ENCODE peak calls at places on chromosomes 3 and 15, in four cellular contexts. L is uterus, I is tibial nerve, T is IMR-90. N is an unnamed sample.
A peak's percentile ranks its signal among the peaks of the same experiment; 100 is the strongest.

GRCh38 chr3:184816654-184817053 is 4.7 kb downstream of the VPS8 start:
- DNase-seq in T (peak; percentile 55), L (no peak), I (no peak), N (no peak)

GRCh38 chr3:37905987-37906674 is 44.5 kb downstream of the CTDSPL start:
- DNase-seq in L (no peak), I (no peak), T (peak; percentile 65), N (no peak)

GRCh38 chr15:90060797-90061196 is 41.5 kb downstream of the IDH2 start:
- DNase-seq in L (no peak), I (no peak), T (no peak), N (no peak)

GRCh38 chr15:84924074-84924700 is 39.7 kb downstream of the SLC28A1 start:
- DNase-seq in L (no peak), I (no peak), T (no peak), N (no peak)

GRCh38 chr3:99413504-99413903 is 224.9 kb upstream of the COL8A1 start:
- DNase-seq in L (no peak), T (peak; percentile 76), I (no peak), N (no peak)

GRCh38 chr3:39209329-39209970 is 17.1 kb upstream of the XIRP1 start:
- DNase-seq in L (no peak), I (no peak), T (no peak), N (no peak)

GRCh38 chr3:180278583-180279188 is 241.9 kb upstream of the PEX5L start:
- DNase-seq in L (no peak), T (no peak), I (no peak), N (no peak)

GRCh38 chr3:60609446-60609845 is 641.8 kb downstream of the FHIT start:
- DNase-seq in T (no peak), L (no peak), I (no peak), N (no peak)

GRCh38 chr3:124033360-124034015 is 41.6 kb upstream of the ROPN1 start:
- DNase-seq in I (no peak), L (peak; percentile 35), T (no peak), N (no peak)

GRCh38 chr15:73940061-73940981 is 14.1 kb downstream of the LOXL1 start:
- DNase-seq in T (no peak), L (no peak), I (no peak), N (no peak)

GRCh38 chr3:113783463-113783862 is 36.6 kb downstream of the ATP6V1A start:
- DNase-seq in T (peak; percentile 98), I (no peak), L (no peak), N (no peak)

GRCh38 chr3:98824256-98824655 is 61.1 kb downstream of the ST3GAL6 start:
- DNase-seq in T (no peak), L (no peak), I (no peak), N (no peak)

GRCh38 chr3:48411041-48411588 is 18.8 kb downstream of the PLXNB1 start:
- DNase-seq in I (no peak), T (no peak), L (peak; percentile 8), N (no peak)

GRCh38 chr3:194089357-194090177 is 46.4 kb upstream of the HES1 start:
- DNase-seq in T (peak; percentile 97), I (peak; percentile 42), L (peak; percentile 88), N (peak; percentile 55)

GRCh38 chr3:81451611-81452010 is 309.8 kb downstream of the GBE1 start:
- DNase-seq in L (no peak), I (no peak), T (no peak), N (no peak)

GRCh38 chr3:13189639-13190375 is 116.6 kb upstream of the IQSEC1 start:
- DNase-seq in T (peak; percentile 36), I (no peak), L (no peak), N (no peak)

GRCh38 chr15:93250905-93251304 is 161.9 kb upstream of the RGMA start:
- DNase-seq in L (peak; percentile 31), T (no peak), I (no peak), N (no peak)

GRCh38 chr3:50890688-50891344 is 216.1 kb downstream of the DOCK3 start:
- DNase-seq in I (no peak), T (no peak), L (no peak), N (no peak)

GRCh38 chr15:61556037-61556648 is 327.0 kb upstream of the RORA start:
- DNase-seq in I (no peak), L (no peak), T (peak; percentile 3), N (no peak)

GRCh38 chr3:59300727-59301134 is 250.9 kb upstream of the CFAP20DC start:
- DNase-seq in T (peak; percentile 16), I (no peak), L (no peak), N (no peak)

GRCh38 chr3:144968951-144969350 is 997.3 kb downstream of the DIPK2A start:
- DNase-seq in T (no peak), I (no peak), L (no peak), N (no peak)

GRCh38 chr3:4587061-4587837 is 94.1 kb downstream of the ITPR1 start:
- DNase-seq in I (no peak), T (no peak), L (no peak), N (no peak)

GRCh38 chr15:45347033-45347432 is 31.3 kb downstream of the GATM start:
- DNase-seq in T (no peak), L (no peak), I (no peak), N (no peak)

GRCh38 chr3:67875338-67875737 is 220.9 kb upstream of the SUCLG2 start:
- DNase-seq in L (no peak), T (peak; percentile 3), I (no peak), N (no peak)

GRCh38 chr3:113534365-113534764 is 2.0 kb downstream of the SIDT1 start:
- DNase-seq in L (no peak), T (no peak), I (no peak), N (no peak)

GRCh38 chr3:14352002-14352627 is 50.3 kb upstream of the SLC6A6 start:
- DNase-seq in I (no peak), T (peak; percentile 7), L (no peak), N (no peak)

GRCh38 chr3:72336821-72337479 is 511.3 kb downstream of the SHQ1 start:
- DNase-seq in I (peak; percentile 78), L (peak; percentile 94), T (peak; percentile 46), N (no peak)

GRCh38 chr3:14541646-14542045 is 1.5 kb upstream of the GRIP2 start:
- DNase-seq in I (no peak), T (no peak), L (no peak), N (no peak)

GRCh38 chr3:38566215-38566528 is 70.0 kb downstream of the EXOG start:
- DNase-seq in L (no peak), I (no peak), T (no peak), N (no peak)

GRCh38 chr15:29312387-29312786 is 42.8 kb upstream of the NSMCE3 start:
- DNase-seq in T (peak; percentile 67), L (no peak), I (no peak), N (no peak)

GRCh38 chr3:168186293-168186983 is 90.7 kb upstream of the GOLIM4 start:
- DNase-seq in L (no peak), T (peak; percentile 16), I (no peak), N (no peak)

GRCh38 chr3:99344216-99344615 is 294.2 kb upstream of the COL8A1 start:
- DNase-seq in I (no peak), T (peak; percentile 35), L (no peak), N (no peak)

GRCh38 chr15:51203797-51204196 is 109.1 kb upstream of the TNFAIP8L3 start:
- DNase-seq in T (peak; percentile 74), I (no peak), L (no peak), N (no peak)

GRCh38 chr3:13042932-13043275 is 30.3 kb downstream of the IQSEC1 start:
- DNase-seq in T (no peak), L (no peak), I (no peak), N (no peak)

GRCh38 chr15:43799209-43799944 is 643 bp downstream of the SERINC4 start:
- DNase-seq in L (no peak), I (no peak), T (no peak), N (no peak)
- TF ChIP-seq POLR2A in L (no peak), I (no peak), T (no peak), N (no peak)

GRCh38 chr3:23671901-23672589 is 133.7 kb upstream of the UBE2E1 start:
- DNase-seq in T (no peak), I (no peak), L (peak; percentile 30), N (no peak)
- TF ChIP-seq POLR2A in T (no peak), I (no peak), L (no peak), N (no peak)

DNA sequence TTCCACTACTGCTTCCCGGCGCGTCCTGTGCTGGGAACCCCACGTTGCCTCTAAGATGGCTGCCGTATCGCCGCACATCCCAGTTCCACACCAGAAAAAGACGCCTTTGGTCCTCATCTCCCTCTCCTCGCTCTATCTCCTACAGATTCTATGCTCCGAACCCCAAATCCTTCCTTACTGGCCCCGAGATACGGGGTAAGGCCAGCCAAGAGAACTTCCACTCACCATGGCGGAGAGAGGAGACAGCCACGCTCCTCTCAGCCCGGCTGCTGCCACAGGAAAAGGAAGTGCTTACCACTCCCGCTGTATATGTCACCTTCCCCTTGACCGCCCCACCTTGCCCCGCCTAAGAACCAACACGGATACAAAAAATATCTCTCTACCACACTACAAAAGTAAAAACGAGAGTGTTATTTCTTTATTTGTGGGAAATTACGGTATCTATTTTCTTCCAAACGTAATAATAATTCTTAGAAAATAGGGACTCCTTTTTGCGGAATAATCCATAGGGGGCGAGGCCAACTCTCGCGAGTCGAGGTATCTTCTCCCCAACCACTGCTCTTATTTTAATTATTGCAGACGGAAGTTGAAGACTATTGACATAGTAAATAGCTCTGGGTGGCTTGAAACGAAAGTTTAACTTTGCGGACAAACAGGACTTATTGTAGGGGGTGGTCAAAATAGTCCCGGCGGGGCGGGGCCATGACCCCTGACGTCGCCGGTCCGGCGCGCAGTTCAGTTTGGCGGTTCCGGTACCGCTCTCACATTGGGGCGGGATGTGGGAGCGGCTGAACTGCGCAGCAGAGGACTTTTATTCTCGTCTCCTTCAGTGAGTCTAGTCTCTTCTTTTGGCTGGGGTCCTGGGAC is at the start of the genes RPL4 and ZWILCH:
- DNase-seq in L (peak; percentile 78), T (peak; percentile 87), I (peak; percentile 53), N (peak; percentile 21)
- TF ChIP-seq POLR2A in L (peak; percentile 86), T (peak; percentile 98), I (peak; percentile 86), N (peak; percentile 96)

GRCh38 chr3:170868577-170869239 is 1.3 kb downstream of the RPL22L1 start:
- DNase-seq in T (no peak), L (no peak), I (no peak), N (no peak)

GRCh38 chr3:170867552-170867951 is 2.4 kb downstream of the RPL22L1 start:
- DNase-seq in L (no peak), I (no peak), T (no peak), N (no peak)

GRCh38 chr3:170865209-170866094 is 4.5 kb downstream of the RPL22L1 start:
- DNase-seq in T (no peak), I (no peak), L (no peak), N (no peak)

GRCh38 chr3:170866499-170866898 is 3.5 kb downstream of the RPL22L1 start:
- DNase-seq in I (no peak), L (no peak), T (no peak), N (no peak)

GRCh38 chr3:170867143-170867542 is 2.9 kb downstream of the RPL22L1 start:
- DNase-seq in T (peak; percentile 39), L (no peak), I (no peak), N (no peak)
- TF ChIP-seq POLR2A in T (no peak), L (no peak), I (no peak), N (no peak)